ENCODE peak calls at places on chromosomes 6 and 20, in five cellular contexts. One of them, this sample, is unnamed. For H3K9me3, the result is how much of the 10 kb centered on the place peaks cover.

GRCh38 chr6:150981095-150981494 is 115.6 kb downstream of the MTHFD1L start:
- DNase-seq in tibial nerve: no peak
- DNase-seq in heart left ventricle: no peak
- DNase-seq in stomach: no peak
- DNase-seq in thyroid gland: no peak
- DNase-seq in this sample: no peak

GRCh38 chr6:14193524-14193923 is 76.0 kb downstream of the CD83 start:
- DNase-seq in heart left ventricle: no peak
- DNase-seq in tibial nerve: no peak
- DNase-seq in stomach: no peak
- DNase-seq in thyroid gland: no peak
- DNase-seq in this sample: no peak

GRCh38 chr6:25341923-25342619 is 62.9 kb downstream of the CARMIL1 start:
- DNase-seq in thyroid gland: no peak
- DNase-seq in heart left ventricle: no peak
- DNase-seq in tibial nerve: no peak
- DNase-seq in stomach: no peak
- DNase-seq in this sample: no peak

GRCh38 chr6:163415620-163416379 is 1.3 kb downstream of the QKI start:
- DNase-seq in stomach: peak
- DNase-seq in tibial nerve: no peak
- DNase-seq in thyroid gland: peak
- DNase-seq in heart left ventricle: peak
- DNase-seq in this sample: no peak

GRCh38 chr6:112990971-112991370 is 643.8 kb downstream of the RFPL4B start:
- DNase-seq in heart left ventricle: no peak
- DNase-seq in stomach: no peak
- DNase-seq in thyroid gland: no peak
- DNase-seq in tibial nerve: no peak
- DNase-seq in this sample: no peak

GRCh38 chr6:149043476-149044130 is 273.9 kb upstream of the TAB2 start:
- DNase-seq in thyroid gland: no peak
- DNase-seq in tibial nerve: no peak
- DNase-seq in stomach: no peak
- DNase-seq in heart left ventricle: no peak
- DNase-seq in this sample: no peak

GRCh38 chr6:9240861-9241260 is 805.5 kb upstream of the SLC35B3 start:
- DNase-seq in heart left ventricle: no peak
- DNase-seq in stomach: no peak
- DNase-seq in thyroid gland: no peak
- DNase-seq in tibial nerve: no peak
- DNase-seq in this sample: no peak

GRCh38 chr6:142878407-142878806 is 66.6 kb downstream of the HIVEP2 start:
- DNase-seq in stomach: no peak
- DNase-seq in heart left ventricle: no peak
- DNase-seq in thyroid gland: no peak
- DNase-seq in tibial nerve: no peak
- DNase-seq in this sample: no peak

GRCh38 chr20:8400461-8400860 is 268.4 kb downstream of the PLCB1 start:
- DNase-seq in heart left ventricle: no peak
- DNase-seq in tibial nerve: no peak
- DNase-seq in stomach: no peak
- DNase-seq in thyroid gland: no peak
- DNase-seq in this sample: no peak

GRCh38 chr6:149766156-149766768 is 16.7 kb downstream of the PCMT1 start:
- DNase-seq in heart left ventricle: no peak
- DNase-seq in tibial nerve: no peak
- DNase-seq in thyroid gland: no peak
- DNase-seq in stomach: peak
- DNase-seq in this sample: no peak

GRCh38 chr20:34992751-34993417 is 37.2 kb downstream of the MYH7B start:
- DNase-seq in heart left ventricle: peak
- DNase-seq in thyroid gland: no peak
- DNase-seq in stomach: no peak
- DNase-seq in tibial nerve: no peak
- DNase-seq in this sample: no peak

GRCh38 chr6:109381007-109381746 is 1.1 kb downstream of the CD164 start:
- DNase-seq in thyroid gland: no peak
- DNase-seq in stomach: no peak
- DNase-seq in tibial nerve: no peak
- DNase-seq in heart left ventricle: no peak
- DNase-seq in this sample: no peak

GRCh38 chr6:11618533-11618932 is 81.0 kb downstream of the TMEM170B start:
- DNase-seq in thyroid gland: no peak
- DNase-seq in tibial nerve: no peak
- DNase-seq in stomach: no peak
- DNase-seq in heart left ventricle: no peak
- DNase-seq in this sample: no peak

GRCh38 chr6:113495521-113495920 is 361.6 kb upstream of the MARCKS start:
- DNase-seq in tibial nerve: no peak
- DNase-seq in stomach: no peak
- DNase-seq in heart left ventricle: no peak
- DNase-seq in thyroid gland: no peak
- DNase-seq in this sample: no peak

GRCh38 chr6:116327803-116328527 is 42.8 kb upstream of the DSE start:
- DNase-seq in stomach: no peak
- DNase-seq in heart left ventricle: no peak
- DNase-seq in tibial nerve: no peak
- DNase-seq in thyroid gland: no peak
- DNase-seq in this sample: no peak

GRCh38 chr6:116764557-116764960 is 960 bp downstream of the FAM162B start:
- DNase-seq in heart left ventricle: peak
- DNase-seq in thyroid gland: no peak
- DNase-seq in tibial nerve: no peak
- DNase-seq in stomach: no peak
- DNase-seq in this sample: no peak

GRCh38 chr6:17986656-17987575 is 519 bp downstream of the KIF13A start:
- DNase-seq in stomach: peak
- DNase-seq in heart left ventricle: peak
- DNase-seq in thyroid gland: peak
- DNase-seq in tibial nerve: peak
- DNase-seq in this sample: no peak

GRCh38 chr6:32982084-32982701 is 13.8 kb downstream of the BRD2 start:
- DNase-seq in heart left ventricle: no peak
- DNase-seq in tibial nerve: no peak
- DNase-seq in stomach: no peak
- DNase-seq in thyroid gland: no peak
- DNase-seq in this sample: no peak

GRCh38 chr6:159415540-159415939 is 246.3 kb downstream of the FNDC1 start:
- DNase-seq in tibial nerve: no peak
- DNase-seq in stomach: no peak
- DNase-seq in heart left ventricle: no peak
- DNase-seq in thyroid gland: no peak
- DNase-seq in this sample: no peak

GRCh38 chr6:159416891-159417540 is 247.8 kb downstream of the FNDC1 start:
- DNase-seq in heart left ventricle: no peak
- DNase-seq in thyroid gland: no peak
- DNase-seq in tibial nerve: no peak
- DNase-seq in stomach: no peak
- DNase-seq in this sample: no peak

GRCh38 chr6:159414711-159415110 is 245.5 kb downstream of the FNDC1 start:
- DNase-seq in heart left ventricle: no peak
- DNase-seq in stomach: no peak
- DNase-seq in tibial nerve: no peak
- DNase-seq in thyroid gland: no peak
- DNase-seq in this sample: no peak
- H3K9me3 ChIP-seq in heart left ventricle: under half
- H3K9me3 ChIP-seq in stomach: under half
- H3K9me3 ChIP-seq in tibial nerve: under half
- H3K9me3 ChIP-seq in thyroid gland: under half
- H3K9me3 ChIP-seq in this sample: under half

DNA sequence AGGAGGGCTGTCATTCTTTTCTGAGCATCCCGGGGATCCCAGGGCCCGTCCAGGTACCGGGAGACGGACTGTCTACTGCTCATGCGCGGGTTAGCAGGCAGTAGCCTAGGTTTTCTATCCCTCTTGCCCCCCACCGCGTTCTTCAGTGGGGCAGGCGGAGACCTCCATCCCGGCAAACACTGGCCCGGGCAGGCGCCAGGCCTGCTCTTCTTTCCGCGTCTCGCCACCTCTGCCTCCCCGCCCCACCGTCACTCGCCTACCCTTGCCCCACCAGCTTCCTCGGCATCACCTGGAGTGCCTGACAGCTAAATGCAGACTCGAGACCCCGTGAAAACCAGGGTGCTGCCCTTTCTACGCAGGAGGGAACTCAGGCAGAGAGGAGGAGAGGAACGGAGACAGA is 1937.7 kb upstream of the DEFB115 start:
- DNase-seq in thyroid gland: no peak
- DNase-seq in stomach: no peak
- DNase-seq in heart left ventricle: peak
- DNase-seq in tibial nerve: no peak
- DNase-seq in this sample: no peak
- H3K9me3 ChIP-seq in thyroid gland: under half
- H3K9me3 ChIP-seq in stomach: under half
- H3K9me3 ChIP-seq in heart left ventricle: under half
- H3K9me3 ChIP-seq in tibial nerve: under half
- H3K9me3 ChIP-seq in this sample: under half

GRCh38 chr6:169986171-169986847 is 234.9 kb downstream of the ERMARD start:
- DNase-seq in stomach: no peak
- DNase-seq in tibial nerve: no peak
- DNase-seq in thyroid gland: no peak
- DNase-seq in heart left ventricle: peak
- DNase-seq in this sample: no peak

GRCh38 chr6:169986848-169987498 is 235.6 kb downstream of the ERMARD start:
- DNase-seq in stomach: no peak
- DNase-seq in tibial nerve: no peak
- DNase-seq in heart left ventricle: peak
- DNase-seq in thyroid gland: no peak
- DNase-seq in this sample: no peak

GRCh38 chr6:169984181-169985120 is 233.0 kb downstream of the ERMARD start:
- DNase-seq in heart left ventricle: peak
- DNase-seq in stomach: peak
- DNase-seq in thyroid gland: peak
- DNase-seq in tibial nerve: no peak
- DNase-seq in this sample: no peak

GRCh38 chr6:169983651-169984050 is 232.2 kb downstream of the ERMARD start:
- DNase-seq in tibial nerve: no peak
- DNase-seq in stomach: no peak
- DNase-seq in thyroid gland: no peak
- DNase-seq in heart left ventricle: no peak
- DNase-seq in this sample: no peak

GRCh38 chr6:169985121-169986015 is 233.9 kb downstream of the ERMARD start:
- DNase-seq in thyroid gland: no peak
- DNase-seq in heart left ventricle: peak
- DNase-seq in tibial nerve: no peak
- DNase-seq in stomach: no peak
- DNase-seq in this sample: no peak
- H3K9me3 ChIP-seq in thyroid gland: under half
- H3K9me3 ChIP-seq in heart left ventricle: under half
- H3K9me3 ChIP-seq in tibial nerve: under half
- H3K9me3 ChIP-seq in stomach: under half
- H3K9me3 ChIP-seq in this sample: under half

DNA sequence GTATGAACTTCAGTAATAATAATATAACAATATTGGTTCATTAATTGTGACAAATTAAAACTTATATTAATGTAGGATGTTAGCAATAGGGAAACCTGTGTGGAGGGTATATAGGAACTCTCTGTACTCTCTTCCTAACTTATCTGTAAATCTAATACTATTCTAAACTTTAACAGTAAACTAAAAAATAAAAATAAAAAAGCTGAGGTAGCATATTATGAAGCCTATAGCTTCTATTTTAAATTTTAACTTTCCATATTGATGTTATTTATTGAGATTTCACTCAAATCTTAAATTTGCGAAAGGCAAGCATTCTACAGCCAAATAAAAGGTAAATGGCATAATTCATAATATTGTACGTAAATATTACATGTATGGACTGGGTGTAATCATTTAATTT is 326.4 kb downstream of the MEI4 start:
- DNase-seq in tibial nerve: no peak
- DNase-seq in heart left ventricle: no peak
- DNase-seq in stomach: no peak
- DNase-seq in thyroid gland: no peak
- DNase-seq in this sample: no peak
- H3K9me3 ChIP-seq in tibial nerve: under half
- H3K9me3 ChIP-seq in heart left ventricle: under half
- H3K9me3 ChIP-seq in stomach: under half
- H3K9me3 ChIP-seq in thyroid gland: under half
- H3K9me3 ChIP-seq in this sample: under half

GRCh38 chr20:59645316-59645715 is 41.0 kb downstream of the PHACTR3 start:
- DNase-seq in stomach: no peak
- DNase-seq in thyroid gland: no peak
- DNase-seq in tibial nerve: no peak
- DNase-seq in heart left ventricle: no peak
- DNase-seq in this sample: no peak

GRCh38 chr20:59646487-59646886 is 42.1 kb downstream of the PHACTR3 start:
- DNase-seq in stomach: no peak
- DNase-seq in heart left ventricle: no peak
- DNase-seq in tibial nerve: no peak
- DNase-seq in thyroid gland: no peak
- DNase-seq in this sample: no peak

GRCh38 chr20:59645761-59646171 is 41.4 kb downstream of the PHACTR3 start:
- DNase-seq in stomach: no peak
- DNase-seq in thyroid gland: no peak
- DNase-seq in tibial nerve: no peak
- DNase-seq in heart left ventricle: no peak
- DNase-seq in this sample: no peak

GRCh38 chr20:59644371-59644939 is 40.1 kb downstream of the PHACTR3 start:
- DNase-seq in tibial nerve: no peak
- DNase-seq in stomach: peak
- DNase-seq in heart left ventricle: no peak
- DNase-seq in thyroid gland: no peak
- DNase-seq in this sample: no peak

DNA sequence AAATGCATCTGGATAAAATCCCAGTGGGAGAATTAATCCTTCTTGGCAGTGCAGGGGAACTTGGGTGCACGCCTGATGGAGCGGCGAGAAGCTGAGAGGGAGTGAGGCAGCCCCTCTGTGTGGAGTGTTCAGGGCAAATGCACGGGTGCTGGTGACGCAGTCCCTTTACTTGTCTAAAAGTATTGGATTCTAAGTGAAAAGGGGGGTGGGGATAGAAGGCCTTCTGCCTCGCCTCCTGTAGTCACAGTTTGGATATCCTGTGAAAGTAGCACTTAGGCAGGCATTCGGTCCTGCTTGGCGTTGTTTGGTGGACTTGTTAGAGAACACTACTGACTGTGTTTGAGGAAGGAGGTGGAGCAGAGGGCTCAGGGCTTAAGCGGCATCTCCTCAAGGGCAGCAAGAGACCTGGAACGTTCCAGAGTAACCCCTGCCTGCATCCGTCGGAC is 39.3 kb downstream of the PHACTR3 start:
- DNase-seq in thyroid gland: no peak
- DNase-seq in stomach: peak
- DNase-seq in heart left ventricle: no peak
- DNase-seq in tibial nerve: no peak
- DNase-seq in this sample: no peak
- H3K9me3 ChIP-seq in thyroid gland: under half
- H3K9me3 ChIP-seq in stomach: under half
- H3K9me3 ChIP-seq in heart left ventricle: under half
- H3K9me3 ChIP-seq in tibial nerve: under half
- H3K9me3 ChIP-seq in this sample: under half

This sample was measured in CD4-positive, alpha-beta T cell.